ENCODE peak calls at places on chromosomes 1 and 21, in nine cellular contexts. M is endothelial cell, N is AG09319, X is HT1080, A is transverse colon, Q is nephron progenitor cell, P is fibroblast of mammary gland, Y is heart right ventricle, H is PC-9. L is an unnamed sample.

GRCh38 chr1:206933333-206933945 is 11.7 kb upstream of the FCMR start:
- DNase-seq in M (peak), Q (peak), P (no peak), N (no peak), A (peak), X (no peak), H (no peak), Y (no peak), L (no peak)

GRCh38 chr1:193104906-193105820 is at the start of gene GLRX2:
- DNase-seq in H (peak), A (peak), M (peak), N (peak), P (peak), Y (peak), Q (peak), X (peak), L (peak)

GRCh38 chr1:5967351-5968160 is 24.7 kb downstream of the NPHP4 start:
- DNase-seq in P (no peak), Q (no peak), A (no peak), Y (no peak), M (no peak), N (no peak), H (no peak), X (no peak), L (no peak)

GRCh38 chr1:76257823-76258222 is 183.3 kb downstream of the ST6GALNAC3 start:
- DNase-seq in P (no peak), N (no peak), H (no peak), Y (no peak), X (no peak), Q (no peak), A (no peak), M (no peak), L (no peak)

GRCh38 chr1:153842006-153842471 is 66.8 kb downstream of the SLC27A3 start:
- DNase-seq in Y (no peak), P (peak), H (no peak), Q (no peak), A (no peak), X (no peak), N (no peak), M (no peak), L (no peak)

GRCh38 chr1:94395231-94395630 is 23.0 kb upstream of the ABCD3 start:
- DNase-seq in N (no peak), X (no peak), Q (no peak), Y (no peak), A (no peak), H (no peak), M (no peak), P (no peak), L (no peak)

GRCh38 chr1:88503656-88504055 is 180.4 kb upstream of the PKN2 start:
- DNase-seq in X (no peak), P (no peak), M (no peak), Y (no peak), H (no peak), Q (no peak), N (no peak), A (no peak), L (no peak)

GRCh38 chr21:33801424-33802405 is 113.9 kb downstream of the ATP5PO start:
- DNase-seq in N (no peak), Y (no peak), X (peak), M (no peak), Q (no peak), H (peak), A (no peak), P (peak), L (peak)

GRCh38 chr1:161162052-161162451 is 2.8 kb downstream of the USP21 start:
- DNase-seq in Y (no peak), X (no peak), A (no peak), M (no peak), P (no peak), Q (no peak), H (no peak), N (no peak), L (no peak)

GRCh38 chr1:9816199-9816598 is 7.6 kb downstream of the CLSTN1 start:
- DNase-seq in M (no peak), H (no peak), X (no peak), N (peak), Y (no peak), A (no peak), Q (no peak), P (peak), L (peak)

GRCh38 chr1:83028467-83028866 is 970.5 kb downstream of the TTLL7 start:
- DNase-seq in H (no peak), P (no peak), A (no peak), N (no peak), M (no peak), X (no peak), Q (no peak), Y (no peak), L (no peak)

GRCh38 chr1:248872752-248873408 is 14.0 kb upstream of the ZNF692 start:
- DNase-seq in M (peak), X (peak), N (peak), Q (peak), P (peak), A (peak), Y (peak), H (peak), L (peak)

GRCh38 chr1:7290971-7291970 is 479.8 kb upstream of the VAMP3 start:
- DNase-seq in P (peak), M (no peak), X (no peak), H (no peak), N (no peak), A (no peak), Q (no peak), Y (peak), L (no peak)

GRCh38 chr1:207806531-207807394 is 54.9 kb downstream of the CD46 start:
- DNase-seq in X (peak), H (no peak), N (no peak), Q (no peak), M (no peak), Y (no peak), P (peak), A (no peak), L (no peak)

GRCh38 chr1:160108888-160109662 is 6.5 kb upstream of the ATP1A2 start:
- DNase-seq in N (no peak), Y (no peak), A (no peak), H (peak), M (peak), Q (peak), P (peak), X (no peak), L (peak)

GRCh38 chr1:91176250-91176649 is 154.4 kb upstream of the ZNF644 start:
- DNase-seq in A (no peak), Y (no peak), H (no peak), M (no peak), Q (no peak), N (no peak), X (no peak), P (no peak), L (no peak)

GRCh38 chr1:233614743-233615521 is 1.0 kb downstream of the KCNK1 start:
- DNase-seq in H (peak), M (no peak), N (no peak), X (no peak), A (peak), Y (no peak), Q (peak), P (no peak), L (no peak)

GRCh38 chr1:202112864-202113689 is 9.6 kb upstream of the GPR37L1 start:
- DNase-seq in Y (peak), P (no peak), X (no peak), M (no peak), Q (no peak), H (peak), N (peak), A (peak), L (no peak)

GRCh38 chr21:43188712-43189151 is 19.9 kb downstream of the CRYAA start:
- DNase-seq in X (no peak), M (no peak), Y (no peak), H (no peak), P (no peak), N (no peak), Q (no peak), A (peak), L (no peak)